ENCODE peak calls at places on chromosomes 5 and 9, in eight cellular contexts. N, K, U, D, O, S, B and H are unnamed samples. For H3K4me1 and H3K27me3, the result is how much of the 10 kb centered on the place peaks cover.

GRCh38 chr9:27784999-27785713 is 211.9 kb upstream of the C9orf72 start:
- DNase-seq in N (peak), K (no peak), U (no peak), D (no peak), O (no peak), S (no peak), B (no peak), H (peak)

GRCh38 chr5:1931590-1932138 is 48.9 kb upstream of the IRX4 start:
- DNase-seq in N (no peak), K (peak), U (peak), D (no peak), O (no peak), S (peak), B (peak), H (peak)

GRCh38 chr5:156693113-156693512 is 157.0 kb upstream of the PPP1R2B start:
- DNase-seq in N (no peak), K (no peak), U (no peak), D (no peak), O (no peak), S (no peak), B (no peak), H (no peak)

GRCh38 chr5:33852327-33852726 is 39.5 kb downstream of the ADAMTS12 start:
- DNase-seq in N (peak), K (no peak), U (no peak), D (no peak), O (no peak), S (no peak), B (no peak), H (no peak)

GRCh38 chr9:134290603-134291451 is 35.4 kb upstream of the RXRA start:
- DNase-seq in N (no peak), K (no peak), U (no peak), D (no peak), O (no peak), S (no peak), B (no peak), H (no peak)

GRCh38 chr5:38809388-38810359 is 36.1 kb upstream of the OSMR start:
- DNase-seq in N (peak), K (peak), U (peak), D (peak), O (peak), S (peak), B (peak), H (peak)

GRCh38 chr5:80745490-80745889 is 90.7 kb upstream of the DHFR start:
- DNase-seq in N (peak), K (no peak), U (no peak), D (no peak), O (no peak), S (no peak), B (no peak), H (peak)

GRCh38 chr9:106772523-106773290 is 90.3 kb upstream of the ZNF462 start:
- DNase-seq in N (no peak), K (no peak), U (no peak), D (no peak), O (no peak), S (no peak), B (no peak), H (peak)

GRCh38 chr5:59360130-59360555 is 533.4 kb downstream of the PDE4D start:
- DNase-seq in N (no peak), K (no peak), U (no peak), D (no peak), O (no peak), S (no peak), B (no peak), H (no peak)

GRCh38 chr5:68279960-68280359 is 64.4 kb downstream of the PIK3R1 start:
- DNase-seq in N (no peak), K (no peak), U (no peak), D (no peak), O (peak), S (no peak), B (no peak), H (no peak)

GRCh38 chr5:79878721-79879336 is 112.2 kb downstream of the MTX3 start:
- DNase-seq in N (no peak), K (no peak), U (no peak), D (no peak), O (peak), S (no peak), B (no peak), H (peak)

GRCh38 chr5:12799165-12799564 is 894.9 kb upstream of the CTNND2 start:
- DNase-seq in N (no peak), K (no peak), U (no peak), D (no peak), O (no peak), S (no peak), B (no peak), H (no peak)

GRCh38 chr5:43110606-43111170 is 10.0 kb upstream of the ZNF131 start:
- DNase-seq in N (no peak), K (peak), U (no peak), D (no peak), O (no peak), S (no peak), B (no peak), H (no peak)

GRCh38 chr5:146962801-146963355 is 84.3 kb upstream of the PPP2R2B start:
- DNase-seq in N (peak), K (no peak), U (no peak), D (no peak), O (no peak), S (no peak), B (no peak), H (peak)

GRCh38 chr5:121189569-121190305 is 661.9 kb upstream of the FTMT start:
- DNase-seq in N (peak), K (no peak), U (no peak), D (no peak), O (no peak), S (no peak), B (no peak), H (no peak)

GRCh38 chr5:95673076-95673475 is 9.7 kb downstream of the SPATA9 start:
- DNase-seq in N (peak), K (no peak), U (no peak), D (no peak), O (no peak), S (no peak), B (peak), H (no peak)

GRCh38 chr9:117434568-117434967 is 19.7 kb upstream of the ASTN2 start:
- DNase-seq in N (no peak), K (no peak), U (no peak), D (no peak), O (no peak), S (no peak), B (no peak), H (peak)

GRCh38 chr9:27645166-27645840 is 72.0 kb upstream of the C9orf72 start:
- DNase-seq in N (no peak), K (no peak), U (no peak), D (no peak), O (no peak), S (no peak), B (no peak), H (no peak)

GRCh38 chr5:130773813-130774212 is 391.2 kb downstream of the HINT1 start:
- DNase-seq in N (no peak), K (no peak), U (no peak), D (no peak), O (no peak), S (no peak), B (no peak), H (peak)

GRCh38 chr9:92010705-92011536 is 60.9 kb upstream of the ROR2 start:
- DNase-seq in N (no peak), K (no peak), U (no peak), D (no peak), O (no peak), S (no peak), B (no peak), H (no peak)

GRCh38 chr5:80933061-80933460 is 27.1 kb upstream of the RASGRF2 start:
- DNase-seq in N (peak), K (no peak), U (no peak), D (no peak), O (no peak), S (no peak), B (no peak), H (no peak)

GRCh38 chr5:93598141-93598996 is 15.3 kb downstream of the NR2F1 start:
- DNase-seq in N (no peak), K (no peak), U (no peak), D (no peak), O (no peak), S (no peak), B (no peak), H (no peak)

DNA sequence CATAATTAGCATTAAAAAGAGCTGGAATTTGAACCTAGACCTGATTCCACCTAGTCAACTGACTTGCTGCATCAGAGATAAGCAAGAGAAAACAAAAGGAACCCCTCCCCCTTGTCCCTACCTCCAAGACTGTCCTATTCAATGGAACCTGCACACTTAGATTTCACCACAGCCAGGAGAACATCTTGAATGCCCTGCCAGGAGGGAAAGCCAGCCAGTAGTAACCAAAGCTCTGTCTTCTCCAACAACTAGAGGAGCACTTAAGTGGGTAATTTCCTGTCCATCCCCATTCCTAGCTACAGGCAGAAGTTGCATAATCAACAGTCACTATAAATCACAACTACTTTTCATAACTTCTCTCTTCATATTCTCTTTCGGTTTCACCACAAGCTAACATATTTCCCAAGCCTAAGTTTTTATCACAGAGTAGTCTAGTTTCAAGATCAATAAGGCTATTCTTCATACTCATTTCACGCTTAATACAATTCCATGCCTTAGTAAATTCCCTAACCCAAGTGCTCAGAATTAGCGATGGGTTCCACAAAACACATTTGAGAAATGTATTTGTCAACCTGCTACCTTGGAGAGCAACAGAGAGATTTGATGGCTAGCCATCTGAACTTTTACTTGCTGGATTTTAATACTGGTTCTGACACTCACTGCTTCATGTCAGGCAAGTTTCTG is 2.2 kb downstream of the DENND1A start:
- DNase-seq in N (no peak), K (peak), U (no peak), D (no peak), O (no peak), S (no peak), B (no peak), H (no peak)
- H3K4me1 ChIP-seq in N (under half), K (under half), U (under half), D (under half), O (under half), S (under half), B (under half), H (under half)

DNA sequence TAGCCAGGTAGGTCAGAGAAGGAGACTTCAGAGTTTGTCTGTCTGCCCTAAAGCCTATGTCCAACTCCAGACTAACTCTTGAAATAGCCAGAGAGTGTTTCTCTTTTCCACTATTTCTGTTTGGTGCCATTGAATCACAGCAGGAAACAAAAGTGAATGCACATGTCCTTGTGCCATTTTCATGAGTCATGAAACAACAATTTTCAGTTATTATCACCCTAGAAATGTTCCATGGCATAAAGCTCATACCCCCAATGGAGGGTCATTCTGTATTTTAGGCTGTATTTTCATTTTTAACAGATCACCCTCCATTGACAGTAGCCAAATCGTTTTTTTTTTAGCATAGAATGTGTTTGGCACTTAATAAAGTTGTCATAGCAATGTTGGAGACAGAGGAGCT is 124.7 kb downstream of the PAPPA start:
- DNase-seq in N (no peak), K (no peak), U (no peak), D (no peak), O (no peak), S (no peak), B (no peak), H (no peak)
- H3K27me3 ChIP-seq in N (under half), K (under half), U (under half), D (under half), O (under half), S (under half), B (under half), H (under half)

GRCh38 chr5:141672071-141672855 is 9.8 kb downstream of the ARAP3 start:
- DNase-seq in N (no peak), K (no peak), U (no peak), D (no peak), O (no peak), S (no peak), B (no peak), H (no peak)
- H3K4me1 ChIP-seq in N (under half), K (under half), U (under half), D (under half), O (under half), S (under half), B (under half), H (under half)

GRCh38 chr5:139646912-139647391 is 1.2 kb upstream of the CXXC5 start:
- DNase-seq in N (no peak), K (peak), U (no peak), D (no peak), O (no peak), S (no peak), B (peak), H (no peak)
- H3K27me3 ChIP-seq in N (under half), K (under half), U (under half), D (under half), O (under half), S (under half), B (under half), H (under half)

GRCh38 chr9:114061292-114061691 is 16.8 kb downstream of the AMBP start:
- DNase-seq in N (no peak), K (no peak), U (no peak), D (no peak), O (no peak), S (peak), B (no peak), H (no peak)

GRCh38 chr9:114061830-114062474 is 16.1 kb downstream of the AMBP start:
- DNase-seq in N (no peak), K (no peak), U (no peak), D (no peak), O (no peak), S (peak), B (no peak), H (no peak)

GRCh38 chr9:114060711-114061110 is 17.4 kb downstream of the AMBP start:
- DNase-seq in N (no peak), K (no peak), U (no peak), D (no peak), O (no peak), S (peak), B (no peak), H (no peak)

GRCh38 chr9:114069476-114070187 is 8.5 kb downstream of the AMBP start:
- DNase-seq in N (no peak), K (peak), U (no peak), D (no peak), O (no peak), S (no peak), B (no peak), H (no peak)

GRCh38 chr9:114065304-114065703 is 12.8 kb downstream of the AMBP start:
- DNase-seq in N (no peak), K (no peak), U (no peak), D (no peak), O (no peak), S (no peak), B (no peak), H (no peak)
- H3K4me1 ChIP-seq in N (under half), K (under half), U (under half), D (under half), O (under half), S (under half), B (under half), H (under half)